ENCODE peak calls at places on chromosomes 4 and X, in six cellular contexts. One of them, this sample, is unnamed.

GRCh38 chr4:165410214-165410613 is 31.4 kb downstream of the CPE start:
- DNase-seq in right lobe of liver: no peak
- DNase-seq in ovary: no peak
- DNase-seq in OCI-LY7: no peak
- DNase-seq in pancreas: no peak
- DNase-seq in tibial artery: no peak
- DNase-seq in this sample: no peak

GRCh38 chrX:9357500-9358139 is 107.2 kb upstream of the TBL1X start:
- DNase-seq in right lobe of liver: no peak
- DNase-seq in ovary: no peak
- DNase-seq in OCI-LY7: no peak
- DNase-seq in pancreas: no peak
- DNase-seq in tibial artery: no peak
- DNase-seq in this sample: no peak

GRCh38 chr4:172601195-172601594 is 567.4 kb upstream of the GALNT7 start:
- DNase-seq in right lobe of liver: no peak
- DNase-seq in ovary: no peak
- DNase-seq in OCI-LY7: no peak
- DNase-seq in pancreas: no peak
- DNase-seq in tibial artery: no peak
- DNase-seq in this sample: no peak

GRCh38 chrX:39928704-39929439 is 168.9 kb downstream of the BCOR start:
- DNase-seq in right lobe of liver: peak
- DNase-seq in ovary: no peak
- DNase-seq in OCI-LY7: no peak
- DNase-seq in pancreas: no peak
- DNase-seq in tibial artery: no peak
- DNase-seq in this sample: no peak

GRCh38 chrX:340121-340520 is 21.5 kb upstream of the GTPBP6 start:
- DNase-seq in right lobe of liver: no peak
- DNase-seq in ovary: no peak
- DNase-seq in OCI-LY7: no peak
- DNase-seq in pancreas: peak
- DNase-seq in tibial artery: no peak
- DNase-seq in this sample: no peak

GRCh38 chrX:9682456-9682855 is 83.2 kb downstream of the GPR143 start:
- DNase-seq in right lobe of liver: no peak
- DNase-seq in ovary: no peak
- DNase-seq in OCI-LY7: no peak
- DNase-seq in pancreas: no peak
- DNase-seq in tibial artery: no peak
- DNase-seq in this sample: no peak

GRCh38 chrX:46770006-46770816 is 11.3 kb upstream of the SLC9A7 start:
- DNase-seq in right lobe of liver: no peak
- DNase-seq in ovary: no peak
- DNase-seq in OCI-LY7: no peak
- DNase-seq in pancreas: no peak
- DNase-seq in tibial artery: no peak
- DNase-seq in this sample: no peak

GRCh38 chrX:13164611-13165010 is 120.2 kb upstream of the FAM9C start:
- DNase-seq in right lobe of liver: no peak
- DNase-seq in ovary: no peak
- DNase-seq in OCI-LY7: no peak
- DNase-seq in pancreas: no peak
- DNase-seq in tibial artery: no peak
- DNase-seq in this sample: no peak

GRCh38 chr4:188031751-188032150 is 36.2 kb downstream of the ZFP42 start:
- DNase-seq in right lobe of liver: no peak
- DNase-seq in ovary: no peak
- DNase-seq in OCI-LY7: no peak
- DNase-seq in pancreas: no peak
- DNase-seq in tibial artery: no peak
- DNase-seq in this sample: no peak

GRCh38 chrX:23952984-23953907 is 45.4 kb downstream of the CXorf58 start:
- DNase-seq in right lobe of liver: no peak
- DNase-seq in ovary: no peak
- DNase-seq in OCI-LY7: peak
- DNase-seq in pancreas: no peak
- DNase-seq in tibial artery: no peak
- DNase-seq in this sample: peak

GRCh38 chr4:54152846-54153600 is 53.1 kb downstream of the GSX2 start:
- DNase-seq in right lobe of liver: no peak
- DNase-seq in ovary: no peak
- DNase-seq in OCI-LY7: no peak
- DNase-seq in pancreas: no peak
- DNase-seq in tibial artery: no peak
- DNase-seq in this sample: no peak

GRCh38 chrX:153722704-153723350 is 1.4 kb downstream of the BCAP31 start:
- DNase-seq in right lobe of liver: no peak
- DNase-seq in ovary: no peak
- DNase-seq in OCI-LY7: no peak
- DNase-seq in pancreas: peak
- DNase-seq in tibial artery: no peak
- DNase-seq in this sample: no peak

GRCh38 chr4:71009796-71010588 is 16.5 kb downstream of the DCK start:
- DNase-seq in right lobe of liver: no peak
- DNase-seq in ovary: no peak
- DNase-seq in OCI-LY7: peak
- DNase-seq in pancreas: no peak
- DNase-seq in tibial artery: no peak
- DNase-seq in this sample: no peak

GRCh38 chr4:52876063-52876462 is 13.9 kb downstream of the RASL11B start:
- DNase-seq in right lobe of liver: no peak
- DNase-seq in ovary: no peak
- DNase-seq in OCI-LY7: no peak
- DNase-seq in pancreas: no peak
- DNase-seq in tibial artery: no peak
- DNase-seq in this sample: no peak

GRCh38 chr4:169079942-169080827 is 70.1 kb upstream of the CBR4 start:
- DNase-seq in right lobe of liver: no peak
- DNase-seq in ovary: peak
- DNase-seq in OCI-LY7: no peak
- DNase-seq in pancreas: no peak
- DNase-seq in tibial artery: peak
- DNase-seq in this sample: no peak

GRCh38 chr4:99324361-99324760 is 3.2 kb upstream of the ADH1B start:
- DNase-seq in right lobe of liver: no peak
- DNase-seq in ovary: no peak
- DNase-seq in OCI-LY7: no peak
- DNase-seq in pancreas: no peak
- DNase-seq in tibial artery: no peak
- DNase-seq in this sample: no peak

GRCh38 chr4:89312066-89312465 is 4.5 kb upstream of the GPRIN3 start:
- DNase-seq in right lobe of liver: no peak
- DNase-seq in ovary: no peak
- DNase-seq in OCI-LY7: no peak
- DNase-seq in pancreas: no peak
- DNase-seq in tibial artery: no peak
- DNase-seq in this sample: no peak

GRCh38 chr4:133102612-133103409 is 46.3 kb upstream of the PCDH10 start:
- DNase-seq in right lobe of liver: no peak
- DNase-seq in ovary: no peak
- DNase-seq in OCI-LY7: no peak
- DNase-seq in pancreas: no peak
- DNase-seq in tibial artery: no peak
- DNase-seq in this sample: no peak

GRCh38 chr4:112546476-112546875 is 30.5 kb upstream of the NEUROG2 start:
- DNase-seq in right lobe of liver: no peak
- DNase-seq in ovary: no peak
- DNase-seq in OCI-LY7: no peak
- DNase-seq in pancreas: no peak
- DNase-seq in tibial artery: no peak
- DNase-seq in this sample: no peak

GRCh38 chr4:150960818-150961217 is 54.3 kb downstream of the LRBA start:
- DNase-seq in right lobe of liver: no peak
- DNase-seq in ovary: no peak
- DNase-seq in OCI-LY7: peak
- DNase-seq in pancreas: no peak
- DNase-seq in tibial artery: no peak
- DNase-seq in this sample: no peak

GRCh38 chr4:145298885-145299284 is 118.5 kb upstream of the OTUD4 start:
- DNase-seq in right lobe of liver: no peak
- DNase-seq in ovary: no peak
- DNase-seq in OCI-LY7: peak
- DNase-seq in pancreas: no peak
- DNase-seq in tibial artery: no peak
- DNase-seq in this sample: no peak

GRCh38 chrX:115941388-115941787 is 229.2 kb upstream of the AGTR2 start:
- DNase-seq in right lobe of liver: no peak
- DNase-seq in ovary: no peak
- DNase-seq in OCI-LY7: no peak
- DNase-seq in pancreas: no peak
- DNase-seq in tibial artery: no peak
- DNase-seq in this sample: no peak

GRCh38 chr4:163048447-163048846 is 118.2 kb downstream of the NAF1 start:
- DNase-seq in right lobe of liver: no peak
- DNase-seq in ovary: no peak
- DNase-seq in OCI-LY7: peak
- DNase-seq in pancreas: no peak
- DNase-seq in tibial artery: no peak
- DNase-seq in this sample: no peak

GRCh38 chr4:157978680-157979361 is 194.0 kb downstream of the GASK1B start:
- DNase-seq in right lobe of liver: no peak
- DNase-seq in ovary: peak
- DNase-seq in OCI-LY7: peak
- DNase-seq in pancreas: no peak
- DNase-seq in tibial artery: peak
- DNase-seq in this sample: no peak

DNA sequence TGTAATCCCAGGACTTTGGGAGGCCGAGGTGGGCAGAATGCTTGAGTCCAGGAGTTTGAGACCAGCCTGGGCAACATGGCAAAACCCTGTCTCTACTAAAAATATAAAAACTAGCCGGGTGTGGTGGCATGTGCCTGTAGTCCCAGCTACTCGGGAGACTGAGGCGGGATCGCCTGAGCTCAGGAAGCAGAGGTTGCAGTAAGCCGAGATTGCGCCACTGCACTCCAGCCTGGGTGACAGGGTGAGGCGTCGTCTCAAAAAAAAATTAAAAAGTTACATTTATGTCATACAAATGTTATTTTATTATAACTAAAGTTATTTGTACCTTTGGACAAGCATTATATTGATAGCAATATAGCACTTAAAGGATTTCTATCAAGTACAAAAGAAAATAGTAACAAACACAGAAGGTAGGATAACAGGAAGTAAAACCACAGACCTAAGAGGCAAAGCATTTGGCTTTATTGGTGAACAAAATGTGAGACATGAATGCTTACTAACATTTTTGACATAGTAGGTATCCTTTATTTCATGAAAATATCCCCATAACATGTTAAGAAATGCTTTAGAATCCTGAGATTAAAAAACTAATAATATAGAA is 51.5 kb downstream of the TMEM165 start:
- DNase-seq in right lobe of liver: no peak
- DNase-seq in ovary: no peak
- DNase-seq in OCI-LY7: no peak
- DNase-seq in pancreas: no peak
- DNase-seq in tibial artery: no peak
- DNase-seq in this sample: no peak
- H3K27ac ChIP-seq in right lobe of liver: no peak
- H3K27ac ChIP-seq in ovary: no peak
- H3K27ac ChIP-seq in OCI-LY7: no peak
- H3K27ac ChIP-seq in pancreas: no peak
- H3K27ac ChIP-seq in tibial artery: no peak
- H3K27ac ChIP-seq in this sample: no peak

DNA sequence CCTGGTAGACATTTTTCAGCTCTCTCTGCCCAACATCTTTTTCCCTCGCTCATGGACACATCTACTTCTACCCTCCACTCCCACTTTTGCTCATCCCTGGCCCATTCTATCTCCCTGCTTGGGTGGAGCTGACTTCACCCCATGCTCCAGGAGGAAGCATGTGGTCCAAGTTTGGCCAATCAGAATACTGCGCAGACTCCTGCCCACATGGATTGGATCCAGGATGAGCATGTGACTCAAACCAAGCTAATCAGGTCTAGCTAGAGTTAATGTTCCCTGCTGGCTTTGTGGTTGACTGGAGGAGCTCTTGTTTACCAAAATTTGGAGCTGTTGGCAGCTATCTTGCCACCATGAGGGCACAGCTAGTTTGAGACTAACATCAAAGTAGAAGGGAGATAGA is 22.7 kb downstream of the SMIM20 start:
- DNase-seq in right lobe of liver: no peak
- DNase-seq in ovary: no peak
- DNase-seq in OCI-LY7: no peak
- DNase-seq in pancreas: no peak
- DNase-seq in tibial artery: no peak
- DNase-seq in this sample: no peak
- H3K27ac ChIP-seq in right lobe of liver: no peak
- H3K27ac ChIP-seq in ovary: no peak
- H3K27ac ChIP-seq in OCI-LY7: no peak
- H3K27ac ChIP-seq in pancreas: no peak
- H3K27ac ChIP-seq in tibial artery: no peak
- H3K27ac ChIP-seq in this sample: no peak

DNA sequence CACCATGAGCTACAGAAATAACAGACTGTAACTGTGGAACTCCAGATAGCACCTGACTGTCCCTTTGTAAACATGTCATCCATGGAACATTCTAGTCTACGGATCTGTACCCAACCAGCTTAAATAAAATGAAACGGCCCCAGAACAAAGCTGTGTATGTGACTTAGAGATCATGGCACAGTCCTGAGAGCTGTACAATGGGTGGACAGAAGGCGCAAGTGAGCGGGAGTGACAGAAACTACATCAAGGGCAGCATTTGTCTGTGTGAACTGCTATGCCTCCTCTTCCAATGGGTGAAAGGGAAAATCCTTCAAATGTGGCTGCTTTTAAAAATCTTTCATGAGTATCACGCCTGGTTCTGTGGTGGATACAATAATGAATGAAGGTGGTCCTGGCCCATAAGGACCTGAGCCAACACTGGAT is 72.5 kb downstream of the FAT1 start:
- DNase-seq in right lobe of liver: no peak
- DNase-seq in ovary: no peak
- DNase-seq in OCI-LY7: no peak
- DNase-seq in pancreas: no peak
- DNase-seq in tibial artery: no peak
- DNase-seq in this sample: no peak
- H3K27ac ChIP-seq in right lobe of liver: peak
- H3K27ac ChIP-seq in ovary: no peak
- H3K27ac ChIP-seq in OCI-LY7: no peak
- H3K27ac ChIP-seq in pancreas: peak
- H3K27ac ChIP-seq in tibial artery: peak
- H3K27ac ChIP-seq in this sample: no peak

GRCh38 chr4:971670-972500 is 1.5 kb downstream of the DGKQ start:
- DNase-seq in right lobe of liver: no peak
- DNase-seq in ovary: no peak
- DNase-seq in OCI-LY7: no peak
- DNase-seq in pancreas: peak
- DNase-seq in tibial artery: no peak
- DNase-seq in this sample: no peak

GRCh38 chr4:970854-971520 is 2.4 kb downstream of the DGKQ start:
- DNase-seq in right lobe of liver: no peak
- DNase-seq in ovary: no peak
- DNase-seq in OCI-LY7: no peak
- DNase-seq in pancreas: no peak
- DNase-seq in tibial artery: no peak
- DNase-seq in this sample: no peak

GRCh38 chr4:972651-973424 is 531 bp downstream of the DGKQ start:
- DNase-seq in right lobe of liver: no peak
- DNase-seq in ovary: peak
- DNase-seq in OCI-LY7: peak
- DNase-seq in pancreas: peak
- DNase-seq in tibial artery: no peak
- DNase-seq in this sample: peak

GRCh38 chr4:974668-975067 is 1.3 kb upstream of the DGKQ start:
- DNase-seq in right lobe of liver: no peak
- DNase-seq in ovary: no peak
- DNase-seq in OCI-LY7: no peak
- DNase-seq in pancreas: peak
- DNase-seq in tibial artery: no peak
- DNase-seq in this sample: no peak

GRCh38 chr4:973431-974397 is at the start of gene DGKQ:
- DNase-seq in right lobe of liver: peak
- DNase-seq in ovary: peak
- DNase-seq in OCI-LY7: peak
- DNase-seq in pancreas: peak
- DNase-seq in tibial artery: peak
- DNase-seq in this sample: peak
- H3K27ac ChIP-seq in right lobe of liver: no peak
- H3K27ac ChIP-seq in ovary: no peak
- H3K27ac ChIP-seq in OCI-LY7: no peak
- H3K27ac ChIP-seq in pancreas: no peak
- H3K27ac ChIP-seq in tibial artery: peak
- H3K27ac ChIP-seq in this sample: no peak

This sample was measured in effector memory CD4-positive, alpha-beta T cell.